ENCODE peak calls at places on chromosomes 4 and X, in six cellular contexts. S is OCI-LY7, F is activated B cell treated with CpG ODN at 0.5 μM for 24 hours, W is ovary, A is HL-60, L is GM12865. J is an unnamed sample.

GRCh38 chrX:17425151-17425550 is 50.2 kb downstream of the NHS start:
- DNase-seq in S (no peak), F (no peak), W (no peak), A (no peak), L (no peak), J (no peak)

GRCh38 chr4:108651068-108651794 is 832 bp downstream of the OSTC start:
- DNase-seq in S (peak), F (no peak), W (no peak), A (peak), L (peak), J (no peak)

GRCh38 chr4:119647558-119647957 is 19.0 kb upstream of the PDE5A start:
- DNase-seq in S (no peak), F (no peak), W (no peak), A (no peak), L (no peak), J (no peak)

GRCh38 chr4:109730294-109731051 is 603 bp upstream of the PLA2G12A start:
- DNase-seq in S (no peak), F (no peak), W (peak), A (peak), L (no peak), J (no peak)

GRCh38 chr4:137267024-137267423 is 265.3 kb downstream of the PCDH18 start:
- DNase-seq in S (no peak), F (no peak), W (no peak), A (no peak), L (no peak), J (no peak)

GRCh38 chr4:183588169-183588675 is 70.8 kb downstream of the RWDD4 start:
- DNase-seq in S (no peak), F (no peak), W (no peak), A (no peak), L (no peak), J (no peak)

GRCh38 chr4:97411352-97411751 is 731.9 kb downstream of the STPG2 start:
- DNase-seq in S (no peak), F (no peak), W (no peak), A (no peak), L (no peak), J (no peak)

GRCh38 chrX:116204947-116205346 is 34.4 kb downstream of the AGTR2 start:
- DNase-seq in S (peak), F (no peak), W (no peak), A (no peak), L (peak), J (no peak)

GRCh38 chr4:165493359-165493758 is 114.6 kb downstream of the CPE start:
- DNase-seq in S (peak), F (peak), W (peak), A (peak), L (peak), J (peak)

GRCh38 chr4:120897981-120898719 is 24.4 kb downstream of the PRDM5 start:
- DNase-seq in S (no peak), F (no peak), W (no peak), A (no peak), L (no peak), J (no peak)

GRCh38 chrX:48021026-48021900 is 14.5 kb downstream of the SPACA5 start:
- DNase-seq in S (peak), F (no peak), W (peak), A (peak), L (peak), J (peak)

GRCh38 chr4:13481569-13481968 is 2.6 kb downstream of the RAB28 start:
- DNase-seq in S (no peak), F (no peak), W (no peak), A (no peak), L (no peak), J (no peak)

GRCh38 chr4:173919861-173920260 is 363.6 kb downstream of the FBXO8 start:
- DNase-seq in S (no peak), F (no peak), W (no peak), A (no peak), L (no peak), J (no peak)

GRCh38 chr4:36446275-36446674 is 164.9 kb downstream of the DTHD1 start:
- DNase-seq in S (no peak), F (no peak), W (no peak), A (no peak), L (no peak), J (no peak)

GRCh38 chrX:39196192-39197102 is 395.2 kb downstream of the MID1IP1 start:
- DNase-seq in S (peak), F (peak), W (no peak), A (peak), L (peak), J (peak)

DNA sequence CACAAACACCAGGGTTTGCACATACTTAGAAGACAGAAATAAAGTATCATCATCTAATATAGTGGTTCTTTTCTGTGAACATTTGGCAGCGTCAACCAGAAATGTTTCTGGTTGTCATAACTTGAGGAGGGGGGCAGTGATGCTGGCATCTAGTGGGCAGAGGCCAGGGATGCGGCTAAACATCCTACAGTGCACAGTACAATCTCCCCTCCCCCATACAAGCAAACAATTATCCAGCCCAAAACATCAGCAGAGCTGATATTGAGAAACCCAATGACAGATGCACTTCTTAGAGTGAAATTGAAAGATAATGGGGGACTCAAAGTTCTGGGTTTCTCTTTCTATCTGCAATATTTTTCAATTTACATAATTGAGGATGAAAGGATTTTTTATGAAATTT is 1.9 kb upstream of the EIF1AX start:
- DNase-seq in S (no peak), F (no peak), W (no peak), A (no peak), L (peak), J (no peak)
- TF ChIP-seq CTCF in S (no peak), F (no peak), W (no peak), A (no peak), L (no peak), J (no peak)

GRCh38 chr4:1531683-1532548 is 125.7 kb upstream of the NKX1-1 start:
- DNase-seq in S (no peak), F (no peak), W (no peak), A (no peak), L (no peak), J (no peak)

GRCh38 chr4:1532549-1533395 is 126.5 kb upstream of the NKX1-1 start:
- DNase-seq in S (no peak), F (no peak), W (no peak), A (no peak), L (no peak), J (no peak)

GRCh38 chr4:1534876-1535526 is 128.8 kb upstream of the NKX1-1 start:
- DNase-seq in S (no peak), F (no peak), W (no peak), A (no peak), L (no peak), J (no peak)

GRCh38 chr4:1534076-1534872 is 128.0 kb upstream of the NKX1-1 start:
- DNase-seq in S (no peak), F (no peak), W (no peak), A (no peak), L (no peak), J (no peak)

DNA sequence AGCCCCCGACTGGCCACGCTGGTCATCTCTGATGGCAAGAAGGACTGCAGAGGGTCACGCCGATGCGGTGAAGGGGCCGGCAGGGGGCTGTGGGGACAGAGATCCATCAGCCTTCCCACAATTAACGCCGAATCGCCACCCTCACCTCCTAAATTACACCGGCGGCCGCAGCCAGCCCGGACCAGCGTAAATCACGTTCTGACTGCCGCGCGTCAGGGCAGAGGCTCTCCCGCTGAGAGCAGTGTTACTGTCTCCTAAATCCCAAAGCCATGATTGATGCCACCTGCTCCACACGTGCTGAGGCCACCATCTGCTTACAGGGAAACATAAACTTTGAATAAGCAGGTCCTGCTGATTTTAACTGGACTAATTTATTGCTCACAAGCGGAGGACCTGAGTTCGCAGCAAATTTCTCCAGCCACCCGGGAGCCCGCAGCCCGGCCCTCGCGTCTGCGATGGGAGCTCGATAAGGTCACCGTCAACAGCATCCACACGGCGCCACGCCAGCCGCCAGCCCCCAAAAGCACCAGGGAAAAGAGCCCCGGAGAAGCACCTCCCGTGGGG is 127.3 kb upstream of the NKX1-1 start:
- DNase-seq in S (no peak), F (no peak), W (no peak), A (no peak), L (no peak), J (no peak)
- TF ChIP-seq CTCF in S (no peak), F (no peak), W (no peak), A (no peak), L (no peak), J (no peak)

GRCh38 chr4:83751336-83751949 is 215.5 kb downstream of the GPAT3 start:
- DNase-seq in S (no peak), F (no peak), W (no peak), A (no peak), L (no peak), J (no peak)

GRCh38 chr4:83758331-83758730 is 222.4 kb downstream of the GPAT3 start:
- DNase-seq in S (no peak), F (no peak), W (no peak), A (no peak), L (no peak), J (no peak)

GRCh38 chr4:83757121-83757621 is 221.3 kb downstream of the GPAT3 start:
- DNase-seq in S (no peak), F (no peak), W (no peak), A (no peak), L (no peak), J (no peak)

GRCh38 chr4:83753260-83753659 is 217.4 kb downstream of the GPAT3 start:
- DNase-seq in S (no peak), F (no peak), W (no peak), A (no peak), L (no peak), J (no peak)
- TF ChIP-seq CTCF in S (no peak), F (no peak), W (no peak), A (no peak), L (no peak), J (no peak)

DNA sequence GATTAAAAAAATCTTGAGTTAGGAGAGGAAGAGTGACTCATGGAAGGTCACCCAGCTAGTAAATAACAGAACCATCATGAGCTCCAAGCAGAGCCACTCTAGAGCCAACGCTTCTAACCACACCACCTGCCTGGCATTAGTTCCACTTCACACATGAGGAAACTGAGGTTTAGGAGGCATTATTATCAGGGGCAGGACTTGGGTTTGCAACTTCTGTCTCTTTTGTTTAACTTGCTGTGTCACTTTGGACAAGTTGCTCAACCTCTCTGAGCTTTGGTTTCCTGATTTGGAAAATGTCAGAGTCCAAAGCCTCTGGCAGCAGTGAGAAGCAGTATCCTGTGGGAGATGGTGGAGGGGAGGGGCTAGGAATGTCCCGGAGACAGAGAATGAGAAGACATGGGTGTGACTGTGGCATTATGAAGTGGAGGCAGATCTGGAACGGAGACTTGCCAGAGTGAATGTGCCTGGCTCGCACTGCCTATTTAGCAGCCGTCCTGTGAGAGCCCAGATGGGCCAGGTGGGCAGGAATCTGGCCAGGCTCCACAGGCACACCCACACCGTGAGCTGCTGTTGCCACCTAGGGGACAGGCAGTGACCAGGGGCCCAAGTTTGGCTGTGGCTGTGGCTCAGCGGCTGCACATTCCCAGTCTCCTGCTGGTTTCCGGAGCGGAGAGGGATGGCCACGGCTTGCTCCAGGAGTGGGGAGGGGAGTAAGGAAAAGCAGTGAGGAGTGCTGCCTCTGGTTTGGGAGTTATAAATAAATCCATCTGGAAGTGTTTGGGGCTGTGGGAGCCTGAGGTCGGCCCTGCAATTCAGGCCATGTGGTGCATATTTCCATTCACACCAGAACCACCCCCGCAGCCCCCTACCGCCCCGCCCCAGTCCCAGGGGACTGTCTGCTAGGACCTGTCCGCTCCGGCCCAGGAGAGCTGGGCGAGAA is 93.4 kb downstream of the NHSL2 start:
- DNase-seq in S (no peak), F (no peak), W (peak), A (no peak), L (no peak), J (no peak)
- TF ChIP-seq CTCF in S (no peak), F (no peak), W (no peak), A (no peak), L (no peak), J (no peak)

GRCh38 chr4:126057371-126057770 is 742.6 kb downstream of the FAT4 start:
- DNase-seq in S (no peak), F (no peak), W (no peak), A (no peak), L (no peak), J (no peak)

GRCh38 chr4:126046081-126046614 is 731.4 kb downstream of the FAT4 start:
- DNase-seq in S (no peak), F (no peak), W (no peak), A (no peak), L (no peak), J (no peak)

GRCh38 chr4:126047114-126047513 is 732.4 kb downstream of the FAT4 start:
- DNase-seq in S (no peak), F (no peak), W (no peak), A (no peak), L (no peak), J (no peak)

GRCh38 chr4:126051709-126052424 is 737.1 kb downstream of the FAT4 start:
- DNase-seq in S (no peak), F (no peak), W (no peak), A (no peak), L (no peak), J (no peak)
- TF ChIP-seq CTCF in S (no peak), F (no peak), W (no peak), A (no peak), L (no peak), J (no peak)

GRCh38 chr4:95835672-95836071 is 4.2 kb upstream of the PDHA2 start:
- DNase-seq in S (peak), F (no peak), W (no peak), A (peak), L (peak), J (no peak)
- TF ChIP-seq CTCF in S (peak), F (no peak), W (no peak), A (no peak), L (peak), J (no peak)

GRCh38 chr4:157172011-157172410 is 48.5 kb upstream of the GRIA2 start:
- DNase-seq in S (no peak), F (no peak), W (no peak), A (no peak), L (no peak), J (no peak)
- TF ChIP-seq CTCF in S (no peak), F (no peak), W (no peak), A (no peak), L (no peak), J (no peak)

GRCh38 chr4:141376769-141377168 is 156.1 kb downstream of the ZNF330 start:
- DNase-seq in S (no peak), F (no peak), W (no peak), A (no peak), L (peak), J (no peak)

GRCh38 chr4:141371206-141371605 is 150.5 kb downstream of the ZNF330 start:
- DNase-seq in S (no peak), F (no peak), W (no peak), A (no peak), L (no peak), J (no peak)

GRCh38 chr4:141375855-141376254 is 155.2 kb downstream of the ZNF330 start:
- DNase-seq in S (no peak), F (no peak), W (no peak), A (no peak), L (peak), J (no peak)
- TF ChIP-seq CTCF in S (no peak), F (no peak), W (no peak), A (no peak), L (no peak), J (no peak)

DNA sequence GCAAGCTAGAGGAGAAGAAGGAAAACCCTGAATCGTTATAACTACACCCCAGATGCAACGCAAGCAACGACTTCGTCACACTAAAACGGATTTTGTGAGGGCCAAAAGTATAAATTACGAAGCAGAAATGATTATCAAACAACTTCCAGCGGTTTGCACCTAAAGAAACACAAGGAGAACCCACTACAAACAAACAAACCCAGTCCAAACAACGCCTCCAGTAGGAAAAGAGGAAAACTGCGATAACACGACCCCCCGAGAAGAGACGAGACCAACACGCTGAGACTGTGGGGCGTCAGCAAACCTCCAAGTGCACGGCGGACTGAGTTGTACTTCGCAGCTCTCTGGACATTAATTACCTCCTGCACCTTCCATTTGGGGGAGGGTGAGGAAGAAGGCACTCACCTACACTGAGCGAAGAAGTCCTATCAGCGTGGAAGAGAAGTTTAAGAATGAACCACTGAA is at the start of gene MAB21L2:
- DNase-seq in S (no peak), F (no peak), W (no peak), A (no peak), L (no peak), J (no peak)
- TF ChIP-seq CTCF in S (no peak), F (no peak), W (no peak), A (no peak), L (no peak), J (no peak)

J was measured in GM13976.